ENCODE peak calls at places on chromosomes 3 and 15, in eight cellular contexts. Y is smooth muscle cell of the brain vasculature, W is stromal cell of bone marrow, Z is hippocampal formation, O is body of pancreas, C is islet precursor cell, G is M059J, N is non-pigmented ciliary epithelial cell. F is an unnamed sample.

GRCh38 chr3:136546718-136547117 is 205.5 kb downstream of the STAG1 start:
- DNase-seq in Z (no peak), O (no peak), Y (no peak), C (no peak), W (no peak), N (no peak), G (peak), F (no peak)

GRCh38 chr3:53791317-53791716 is 54.9 kb downstream of the CHDH start:
- DNase-seq in W (no peak), Y (no peak), C (no peak), O (no peak), G (no peak), Z (no peak), N (no peak), F (no peak)

GRCh38 chr3:33687406-33688010 is 30.5 kb downstream of the CLASP2 start:
- DNase-seq in Y (no peak), Z (no peak), G (peak), C (no peak), W (no peak), N (peak), O (no peak), F (peak)

GRCh38 chr3:11136871-11137626 is 17.2 kb upstream of the HRH1 start:
- DNase-seq in W (peak), Y (peak), C (peak), G (peak), N (peak), Z (no peak), O (no peak), F (peak)

GRCh38 chr3:181564222-181564621 is 147.5 kb upstream of the SOX2 start:
- DNase-seq in Y (no peak), W (no peak), O (no peak), C (no peak), Z (no peak), G (no peak), N (no peak), F (no peak)

GRCh38 chr15:72339777-72340177 is 19.8 kb upstream of the CELF6 start:
- DNase-seq in Z (no peak), N (peak), O (no peak), Y (peak), G (peak), C (no peak), W (peak), F (peak)

GRCh38 chr15:27017168-27017809 is 46.3 kb downstream of the GABRG3 start:
- DNase-seq in N (peak), G (peak), Y (no peak), Z (peak), O (peak), C (peak), W (peak), F (no peak)

GRCh38 chr3:96877510-96877909 is 63.1 kb downstream of the EPHA6 start:
- DNase-seq in O (no peak), Z (no peak), N (no peak), G (no peak), Y (no peak), W (no peak), C (no peak), F (no peak)

GRCh38 chr3:186788482-186789370 is 5.3 kb downstream of the EIF4A2 start:
- DNase-seq in W (no peak), O (no peak), G (peak), N (no peak), C (no peak), Z (no peak), Y (no peak), F (no peak)

GRCh38 chr3:188775412-188775811 is 396.4 kb upstream of the TPRG1 start:
- DNase-seq in W (no peak), G (no peak), Z (no peak), O (peak), N (no peak), C (no peak), Y (no peak), F (no peak)

GRCh38 chr3:43618142-43618541 is 3.7 kb downstream of the ANO10 start:
- DNase-seq in N (no peak), O (no peak), C (no peak), G (no peak), Y (no peak), W (no peak), Z (no peak), F (no peak)

GRCh38 chr3:194487289-194488006 is 646 bp upstream of the ATP13A3 start:
- DNase-seq in N (no peak), G (peak), C (peak), W (no peak), O (peak), Z (no peak), Y (no peak), F (no peak)

GRCh38 chr3:99637041-99637380 is 1.4 kb upstream of the COL8A1 start:
- DNase-seq in G (peak), W (no peak), N (no peak), Y (no peak), C (no peak), O (no peak), Z (no peak), F (no peak)

GRCh38 chr15:59166156-59166555 is 40.5 kb upstream of the LDHAL6B start:
- DNase-seq in O (no peak), W (no peak), Z (no peak), C (no peak), N (no peak), G (no peak), Y (no peak), F (no peak)